ENCODE peak calls at places on chromosomes 3 and 15, in seven cellular contexts. B, D, A, M, L, E and G are unnamed samples.

GRCh38 chr3:58010562-58010961 is 2.3 kb downstream of the FLNB start:
- DNase-seq in E (no peak), L (no peak), D (no peak), B (no peak), A (no peak), M (no peak), G (no peak)

GRCh38 chr3:61927332-61927731 is 366.0 kb downstream of the PTPRG start:
- DNase-seq in E (no peak), M (peak; percentile 98), B (no peak), L (no peak), A (no peak), D (no peak), G (no peak)

GRCh38 chr3:16272588-16272987 is 7.6 kb downstream of the OXNAD1 start:
- DNase-seq in E (no peak), M (no peak), L (no peak), B (no peak), D (no peak), A (no peak), G (no peak)

GRCh38 chr3:33074217-33075067 is 22.5 kb downstream of the GLB1 start:
- DNase-seq in D (peak; percentile 43), M (peak; percentile 58), B (peak; percentile 86), A (peak; percentile 82), L (peak; percentile 47), E (no peak), G (peak; percentile 29)

GRCh38 chr15:89130194-89130593 is 41.9 kb downstream of the ABHD2 start:
- DNase-seq in B (no peak), A (no peak), E (no peak), D (no peak), L (no peak), M (peak; percentile 12), G (no peak)

GRCh38 chr3:78838362-78838761 is 929.4 kb downstream of the ROBO1 start:
- DNase-seq in B (no peak), E (no peak), A (no peak), L (no peak), M (no peak), D (no peak), G (no peak)

GRCh38 chr3:114623420-114624046 is 329.7 kb downstream of the TIGIT start:
- DNase-seq in L (no peak), D (no peak), A (no peak), M (no peak), B (no peak), E (no peak), G (peak; percentile 8)

GRCh38 chr3:146889616-146890015 is 284.5 kb upstream of the PLSCR5 start:
- DNase-seq in A (no peak), E (no peak), D (no peak), M (no peak), L (no peak), B (no peak), G (no peak)

GRCh38 chr3:33496449-33496848 is 56.2 kb upstream of the UBP1 start:
- DNase-seq in D (no peak), A (no peak), B (no peak), L (no peak), E (no peak), M (no peak), G (no peak)

GRCh38 chr3:127053026-127053425 is 70.1 kb downstream of the PLXNA1 start:
- DNase-seq in A (no peak), L (no peak), B (no peak), D (no peak), E (no peak), M (no peak), G (no peak)

GRCh38 chr3:29763115-29763514 is 482.2 kb downstream of the RBMS3 start:
- DNase-seq in D (no peak), L (no peak), B (no peak), M (no peak), A (no peak), E (no peak), G (no peak)